ENCODE peak calls at places on chromosomes 4 and X, in five cellular contexts. One of them, this sample, is unnamed.

GRCh38 chr4:40149960-40150385 is 46.9 kb upstream of the RHOH start:
- DNase-seq in pancreas: peak; percentile 53
- DNase-seq in mammary epithelial cell: peak; percentile 72
- DNase-seq in aorta: no peak
- DNase-seq in right cardiac atrium: peak; percentile 23
- DNase-seq in this sample: peak; percentile 37

GRCh38 chr4:30396772-30397475 is 323.2 kb upstream of the PCDH7 start:
- DNase-seq in pancreas: no peak
- DNase-seq in mammary epithelial cell: no peak
- DNase-seq in aorta: no peak
- DNase-seq in right cardiac atrium: no peak
- DNase-seq in this sample: no peak

GRCh38 chr4:152572417-152573086 is 36.7 kb upstream of the FBXW7 start:
- DNase-seq in pancreas: no peak
- DNase-seq in mammary epithelial cell: peak; percentile 55
- DNase-seq in aorta: no peak
- DNase-seq in right cardiac atrium: no peak
- DNase-seq in this sample: no peak

GRCh38 chr4:23582671-23583070 is 307.2 kb downstream of the PPARGC1A start:
- DNase-seq in pancreas: no peak
- DNase-seq in mammary epithelial cell: no peak
- DNase-seq in aorta: no peak
- DNase-seq in right cardiac atrium: no peak
- DNase-seq in this sample: no peak

GRCh38 chr4:123596805-123597204 is 200.2 kb downstream of the SPRY1 start:
- DNase-seq in pancreas: no peak
- DNase-seq in mammary epithelial cell: no peak
- DNase-seq in aorta: no peak
- DNase-seq in right cardiac atrium: no peak
- DNase-seq in this sample: no peak

GRCh38 chr4:172709376-172709775 is 459.2 kb upstream of the GALNT7 start:
- DNase-seq in pancreas: no peak
- DNase-seq in mammary epithelial cell: no peak
- DNase-seq in aorta: no peak
- DNase-seq in right cardiac atrium: no peak
- DNase-seq in this sample: no peak

GRCh38 chr4:151641167-151641566 is 119.6 kb downstream of the GATB start:
- DNase-seq in pancreas: no peak
- DNase-seq in mammary epithelial cell: peak; percentile 88
- DNase-seq in aorta: no peak
- DNase-seq in right cardiac atrium: no peak
- DNase-seq in this sample: no peak

GRCh38 chr4:20422398-20422797 is 170.7 kb downstream of the SLIT2 start:
- DNase-seq in pancreas: peak; percentile 9
- DNase-seq in mammary epithelial cell: peak; percentile 31
- DNase-seq in aorta: no peak
- DNase-seq in right cardiac atrium: peak; percentile 20
- DNase-seq in this sample: no peak

GRCh38 chr4:8863759-8864682 is 7.6 kb downstream of the HMX1 start:
- DNase-seq in pancreas: no peak
- DNase-seq in mammary epithelial cell: no peak
- DNase-seq in aorta: no peak
- DNase-seq in right cardiac atrium: no peak
- DNase-seq in this sample: peak; percentile 20

GRCh38 chr4:3874525-3875110 is 108.4 kb downstream of the ADRA2C start:
- DNase-seq in pancreas: no peak
- DNase-seq in mammary epithelial cell: no peak
- DNase-seq in aorta: no peak
- DNase-seq in right cardiac atrium: no peak
- DNase-seq in this sample: peak; percentile 40

GRCh38 chr4:107564326-107564725 is 155.7 kb downstream of the PAPSS1 start:
- DNase-seq in pancreas: no peak
- DNase-seq in mammary epithelial cell: no peak
- DNase-seq in aorta: no peak
- DNase-seq in right cardiac atrium: no peak
- DNase-seq in this sample: no peak

GRCh38 chrX:15405846-15406245 is 21.6 kb upstream of the VEGFD start:
- DNase-seq in pancreas: no peak
- DNase-seq in mammary epithelial cell: no peak
- DNase-seq in aorta: no peak
- DNase-seq in right cardiac atrium: peak; percentile 21
- DNase-seq in this sample: peak; percentile 44

GRCh38 chr4:7721984-7722551 is 217.6 kb downstream of the AFAP1 start:
- DNase-seq in pancreas: no peak
- DNase-seq in mammary epithelial cell: no peak
- DNase-seq in aorta: no peak
- DNase-seq in right cardiac atrium: no peak
- DNase-seq in this sample: no peak

GRCh38 chr4:24419147-24420034 is 165.0 kb downstream of the DHX15 start:
- DNase-seq in pancreas: peak; percentile 62
- DNase-seq in mammary epithelial cell: peak; percentile 50
- DNase-seq in aorta: peak; percentile 65
- DNase-seq in right cardiac atrium: peak; percentile 76
- DNase-seq in this sample: peak; percentile 62

GRCh38 chrX:38215141-38215540 is 5.5 kb downstream of the SRPX start:
- DNase-seq in pancreas: no peak
- DNase-seq in mammary epithelial cell: peak; percentile 76
- DNase-seq in aorta: no peak
- DNase-seq in right cardiac atrium: no peak
- DNase-seq in this sample: no peak

GRCh38 chrX:43166874-43167273 is 388.9 kb upstream of the PPP1R2C start:
- DNase-seq in pancreas: no peak
- DNase-seq in mammary epithelial cell: no peak
- DNase-seq in aorta: no peak
- DNase-seq in right cardiac atrium: no peak
- DNase-seq in this sample: no peak

GRCh38 chr4:3269105-3269927 is 20.4 kb downstream of the MSANTD1 start:
- DNase-seq in pancreas: no peak
- DNase-seq in mammary epithelial cell: no peak
- DNase-seq in aorta: no peak
- DNase-seq in right cardiac atrium: no peak
- DNase-seq in this sample: peak; percentile 8

GRCh38 chr4:183571350-183572076 is 66.7 kb downstream of the ING2 start:
- DNase-seq in pancreas: peak; percentile 93
- DNase-seq in mammary epithelial cell: peak; percentile 59
- DNase-seq in aorta: no peak
- DNase-seq in right cardiac atrium: no peak
- DNase-seq in this sample: peak; percentile 45

GRCh38 chr4:3071811-3072210 is 2.5 kb downstream of the HTT-AS start:
- DNase-seq in pancreas: no peak
- DNase-seq in mammary epithelial cell: no peak
- DNase-seq in aorta: no peak
- DNase-seq in right cardiac atrium: no peak
- DNase-seq in this sample: no peak

GRCh38 chr4:77852892-77853495 is 9.6 kb upstream of the MRPL1 start:
- DNase-seq in pancreas: no peak
- DNase-seq in mammary epithelial cell: no peak
- DNase-seq in aorta: no peak
- DNase-seq in right cardiac atrium: no peak
- DNase-seq in this sample: no peak

GRCh38 chr4:156962551-156962974 is 9.0 kb downstream of the PDGFC start:
- DNase-seq in pancreas: no peak
- DNase-seq in mammary epithelial cell: no peak
- DNase-seq in aorta: no peak
- DNase-seq in right cardiac atrium: no peak
- DNase-seq in this sample: no peak

GRCh38 chr4:47451657-47452056 is 11.8 kb downstream of the COMMD8 start:
- DNase-seq in pancreas: no peak
- DNase-seq in mammary epithelial cell: no peak
- DNase-seq in aorta: no peak
- DNase-seq in right cardiac atrium: no peak
- DNase-seq in this sample: no peak

GRCh38 chr4:142778908-142779307 is 67.2 kb downstream of the INPP4B start:
- DNase-seq in pancreas: no peak
- DNase-seq in mammary epithelial cell: no peak
- DNase-seq in aorta: no peak
- DNase-seq in right cardiac atrium: no peak
- DNase-seq in this sample: no peak

DNA sequence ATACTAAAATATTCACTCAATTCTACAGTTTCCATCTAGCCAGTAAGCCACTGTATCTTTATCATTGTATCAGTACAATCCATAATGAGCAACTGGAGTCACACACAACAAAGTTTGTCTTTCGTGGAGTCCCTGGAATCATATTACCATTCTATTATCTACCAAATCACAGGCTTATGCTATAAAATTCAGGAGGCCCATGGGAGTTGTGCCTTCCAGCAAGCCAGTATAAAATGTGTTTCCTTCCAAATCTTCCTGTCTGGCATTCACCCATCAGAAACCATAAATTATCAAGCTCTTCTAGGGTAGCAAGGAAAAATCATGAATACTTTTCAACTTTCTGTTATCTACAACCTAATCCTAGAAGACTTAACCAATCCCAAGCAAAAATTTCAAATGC is 1383.3 kb upstream of the PCDH7 start:
- DNase-seq in pancreas: no peak
- DNase-seq in mammary epithelial cell: no peak
- DNase-seq in aorta: no peak
- DNase-seq in right cardiac atrium: no peak
- DNase-seq in this sample: no peak
- H3K9me3 ChIP-seq in pancreas: no peaks in the 10 kb centered on the region
- H3K9me3 ChIP-seq in mammary epithelial cell: no peaks in the 10 kb centered on the region
- H3K9me3 ChIP-seq in aorta: no peaks in the 10 kb centered on the region
- H3K9me3 ChIP-seq in right cardiac atrium: no peaks in the 10 kb centered on the region
- H3K9me3 ChIP-seq in this sample: no peaks in the 10 kb centered on the region

GRCh38 chrX:147901476-147902126 is 10.1 kb upstream of the FMR1 start:
- DNase-seq in pancreas: no peak
- DNase-seq in mammary epithelial cell: no peak
- DNase-seq in aorta: no peak
- DNase-seq in right cardiac atrium: no peak
- DNase-seq in this sample: no peak
- H3K9me3 ChIP-seq in pancreas: no peaks in the 10 kb centered on the region
- H3K9me3 ChIP-seq in mammary epithelial cell: no peaks in the 10 kb centered on the region
- H3K9me3 ChIP-seq in aorta: no peaks in the 10 kb centered on the region
- H3K9me3 ChIP-seq in right cardiac atrium: no peaks in the 10 kb centered on the region
- H3K9me3 ChIP-seq in this sample: no peaks in the 10 kb centered on the region

DNA sequence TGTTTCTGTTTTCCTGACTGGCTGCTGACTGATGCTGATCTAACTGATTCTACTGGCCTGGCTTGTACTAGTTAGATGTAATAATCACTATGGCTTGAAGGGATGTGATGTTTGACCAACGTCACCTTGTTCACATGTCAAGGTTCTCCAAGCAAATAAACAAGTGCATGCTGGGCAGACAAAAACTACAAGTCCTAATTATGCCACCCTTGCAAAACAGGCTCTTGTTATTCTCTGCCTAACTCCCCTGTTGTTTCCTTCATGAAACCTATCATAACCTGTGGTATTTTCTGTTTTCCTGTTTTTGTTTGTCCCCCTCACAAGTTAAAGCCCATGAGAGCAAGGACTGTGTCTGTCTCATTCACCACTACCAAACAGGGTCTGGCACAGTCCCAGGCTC is 146.2 kb downstream of the DCHS2 start:
- DNase-seq in pancreas: no peak
- DNase-seq in mammary epithelial cell: no peak
- DNase-seq in aorta: no peak
- DNase-seq in right cardiac atrium: no peak
- DNase-seq in this sample: no peak
- H3K9me3 ChIP-seq in pancreas: no peaks in the 10 kb centered on the region
- H3K9me3 ChIP-seq in mammary epithelial cell: no peaks in the 10 kb centered on the region
- H3K9me3 ChIP-seq in aorta: no peaks in the 10 kb centered on the region
- H3K9me3 ChIP-seq in right cardiac atrium: no peaks in the 10 kb centered on the region
- H3K9me3 ChIP-seq in this sample: no peaks in the 10 kb centered on the region

GRCh38 chrX:81728622-81729021 is 526.7 kb downstream of the SH3BGRL start:
- DNase-seq in pancreas: no peak
- DNase-seq in mammary epithelial cell: no peak
- DNase-seq in aorta: no peak
- DNase-seq in right cardiac atrium: no peak
- DNase-seq in this sample: no peak

DNA sequence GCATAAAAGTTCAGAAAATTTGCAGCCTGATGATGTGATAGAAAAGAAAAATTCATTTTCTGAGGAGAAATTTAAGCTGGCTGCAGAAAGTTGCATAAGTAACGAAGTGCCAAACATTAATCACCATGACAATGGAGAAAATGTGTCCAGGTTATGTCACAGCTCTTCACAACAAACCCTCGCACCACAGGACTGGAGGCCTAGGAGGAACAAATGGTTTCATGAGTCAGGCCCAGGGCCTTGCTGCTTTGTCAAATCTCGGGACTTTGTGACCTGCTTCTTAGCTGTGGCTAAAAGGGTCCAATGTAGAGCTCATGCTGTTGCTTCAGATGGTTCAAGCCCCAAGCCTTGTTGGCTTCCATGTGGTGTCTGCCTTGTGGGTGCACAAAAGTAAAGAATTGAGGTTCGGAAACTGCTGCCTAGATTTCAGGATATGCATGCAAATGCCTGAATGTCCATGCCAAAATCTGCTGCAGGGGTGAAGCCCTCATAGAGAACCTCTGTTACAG is 527.4 kb downstream of the SH3BGRL start:
- DNase-seq in pancreas: no peak
- DNase-seq in mammary epithelial cell: no peak
- DNase-seq in aorta: no peak
- DNase-seq in right cardiac atrium: no peak
- DNase-seq in this sample: no peak
- H3K9me3 ChIP-seq in pancreas: no peaks in the 10 kb centered on the region
- H3K9me3 ChIP-seq in mammary epithelial cell: peaks cover 10% of the 10 kb centered on the region
- H3K9me3 ChIP-seq in aorta: peaks cover 2% of the 10 kb centered on the region
- H3K9me3 ChIP-seq in right cardiac atrium: no peaks in the 10 kb centered on the region
- H3K9me3 ChIP-seq in this sample: no peaks in the 10 kb centered on the region

GRCh38 chrX:143934542-143934941 is 50.7 kb downstream of the UBE2NL start:
- DNase-seq in pancreas: no peak
- DNase-seq in mammary epithelial cell: no peak
- DNase-seq in aorta: no peak
- DNase-seq in right cardiac atrium: no peak
- DNase-seq in this sample: no peak
- H3K9me3 ChIP-seq in pancreas: no peaks in the 10 kb centered on the region
- H3K9me3 ChIP-seq in mammary epithelial cell: peaks cover 3% of the 10 kb centered on the region
- H3K9me3 ChIP-seq in aorta: no peaks in the 10 kb centered on the region
- H3K9me3 ChIP-seq in right cardiac atrium: no peaks in the 10 kb centered on the region
- H3K9me3 ChIP-seq in this sample: no peaks in the 10 kb centered on the region

DNA sequence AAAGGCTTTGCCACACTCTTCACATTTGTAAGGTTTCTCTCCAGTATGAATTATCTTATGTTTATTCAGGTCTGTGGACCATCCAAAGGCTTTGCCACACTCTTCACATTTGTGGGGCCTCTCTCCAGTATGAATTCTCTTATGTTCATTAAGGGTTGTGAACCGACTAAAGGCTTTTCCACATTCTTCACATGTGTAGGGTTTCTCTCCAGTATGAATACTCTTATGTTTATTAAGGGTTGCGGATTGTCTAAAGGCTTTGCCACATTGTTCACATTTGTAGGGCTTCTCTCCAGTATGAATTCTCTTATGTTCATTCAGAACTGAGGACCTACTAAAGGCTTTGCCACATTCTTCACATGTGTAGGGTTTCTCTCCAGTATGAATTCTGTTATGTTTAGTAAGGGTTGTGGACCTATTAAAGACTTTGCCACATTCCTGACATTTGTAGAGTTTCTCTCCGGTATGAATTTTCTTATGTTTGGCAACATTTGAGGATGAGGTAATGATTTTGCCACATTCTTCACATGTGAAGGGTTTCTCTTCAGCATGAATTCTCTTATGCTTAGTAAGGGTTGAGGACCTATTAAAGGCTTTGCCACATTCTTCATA is 33.7 kb downstream of the ZNF732 start:
- DNase-seq in pancreas: no peak
- DNase-seq in mammary epithelial cell: no peak
- DNase-seq in aorta: no peak
- DNase-seq in right cardiac atrium: no peak
- DNase-seq in this sample: no peak
- H3K9me3 ChIP-seq in pancreas: peaks cover 4% of the 10 kb centered on the region
- H3K9me3 ChIP-seq in mammary epithelial cell: peaks cover 42% of the 10 kb centered on the region
- H3K9me3 ChIP-seq in aorta: no peaks in the 10 kb centered on the region
- H3K9me3 ChIP-seq in right cardiac atrium: peaks cover 4% of the 10 kb centered on the region
- H3K9me3 ChIP-seq in this sample: peaks cover 9% of the 10 kb centered on the region

This sample was measured in heart left ventricle.